ENCODE peak calls at places on chromosomes 4 and X, in nine cellular contexts. L, W, A, G, V, U, K, C and R are unnamed samples.
A peak's percentile ranks its signal among the peaks of the same experiment; 100 is the strongest.

GRCh38 chrX:21926527-21927278 is 13.8 kb upstream of the SMS start:
- DNase-seq in U (peak; percentile 51), A (peak; percentile 82), C (no peak), V (no peak), L (no peak), W (no peak), G (no peak), K (no peak), R (no peak)

GRCh38 chr4:44965446-44966095 is 239.2 kb upstream of the GNPDA2 start:
- DNase-seq in C (peak; percentile 8), K (no peak), U (no peak), V (no peak), L (no peak), G (no peak), A (no peak), W (no peak), R (no peak)

GRCh38 chrX:66602381-66602938 is 36.4 kb downstream of the EDA2R start:
- DNase-seq in C (no peak), L (no peak), A (no peak), V (no peak), U (peak; percentile 10), W (no peak), K (no peak), G (no peak), R (no peak)

GRCh38 chrX:119852410-119853353 is at the start of gene UPF3B:
- DNase-seq in V (peak; percentile 99), U (peak; percentile 98), K (peak; percentile 97), G (peak; percentile 97), L (peak; percentile 95), C (peak; percentile 94), A (peak; percentile 95), W (peak; percentile 85), R (peak; percentile 91)

GRCh38 chrX:119990995-119991787 is 47.6 kb upstream of the NKAP start:
- DNase-seq in L (no peak), C (no peak), V (no peak), A (no peak), U (peak; percentile 47), W (peak; percentile 57), K (no peak), G (no peak), R (no peak)

GRCh38 chr4:21535901-21536300 is 412.7 kb downstream of the KCNIP4 start:
- DNase-seq in L (no peak), W (no peak), K (no peak), G (no peak), U (no peak), V (no peak), C (no peak), A (no peak), R (no peak)

GRCh38 chrX:115138040-115138439 is 51.2 kb upstream of the RBMXL3 start:
- DNase-seq in V (no peak), U (peak; percentile 30), A (no peak), G (no peak), K (no peak), W (no peak), C (no peak), L (no peak), R (no peak)

GRCh38 chr4:170102426-170102825 is 12.7 kb upstream of the AADAT start:
- DNase-seq in G (no peak), L (no peak), U (no peak), V (no peak), A (no peak), C (no peak), K (no peak), W (no peak), R (no peak)

GRCh38 chrX:56789518-56790070 is 60.6 kb downstream of the NBDY start:
- DNase-seq in G (peak; percentile 38), A (no peak), L (no peak), K (peak; percentile 2), U (no peak), C (no peak), W (no peak), V (peak; percentile 46), R (no peak)

GRCh38 chrX:95797344-95797743 is 887.3 kb upstream of the DIAPH2 start:
- DNase-seq in K (no peak), W (no peak), A (no peak), C (no peak), V (no peak), G (no peak), U (peak; percentile 13), L (no peak), R (no peak)

GRCh38 chr4:14772388-14772787 is 229.9 kb upstream of the CPEB2 start:
- DNase-seq in C (no peak), L (no peak), U (no peak), W (no peak), V (no peak), G (no peak), A (no peak), K (no peak), R (no peak)

GRCh38 chr4:187961171-187961570 is 34.4 kb upstream of the ZFP42 start:
- DNase-seq in K (no peak), G (no peak), A (no peak), U (no peak), V (no peak), C (no peak), W (no peak), L (no peak), R (no peak)

GRCh38 chrX:1306909-1307625 is 29.5 kb upstream of the IL3RA start:
- DNase-seq in A (no peak), K (no peak), G (no peak), W (no peak), V (no peak), L (no peak), U (peak; percentile 44), C (no peak), R (no peak)

GRCh38 chr4:23788460-23788859 is 101.4 kb downstream of the PPARGC1A start:
- DNase-seq in C (no peak), V (no peak), U (no peak), K (no peak), A (no peak), G (no peak), L (no peak), W (no peak), R (no peak)

GRCh38 chr4:26885912-26886274 is 25.3 kb downstream of the STIM2 start:
- DNase-seq in W (no peak), V (no peak), U (peak; percentile 18), C (no peak), A (no peak), K (no peak), G (no peak), L (peak; percentile 51), R (no peak)

GRCh38 chr4:175947117-175947722 is 118.4 kb upstream of the WDR17 start:
- DNase-seq in U (peak; percentile 45), L (no peak), A (peak; percentile 27), V (no peak), C (no peak), G (no peak), W (no peak), K (no peak), R (no peak)
- H3K4me3 ChIP-seq in U (no peak overlapping the region), L (no peak overlapping the region), A (no peak overlapping the region), V (no peak overlapping the region), C (no peak overlapping the region), G (no peak overlapping the region), W (no peak overlapping the region), K (no peak overlapping the region), R (no peak overlapping the region)

GRCh38 chrX:40060356-40060845 is 37.4 kb downstream of the BCOR start:
- DNase-seq in V (no peak), K (no peak), U (no peak), W (no peak), C (no peak), G (peak; percentile 28), L (no peak), A (no peak), R (no peak)
- TF ChIP-seq POLR2AphosphoS5 in V (no peak), K (no peak), U (no peak), W (no peak), C (no peak), G (no peak), L (no peak), A (no peak), R (no peak)

DNA sequence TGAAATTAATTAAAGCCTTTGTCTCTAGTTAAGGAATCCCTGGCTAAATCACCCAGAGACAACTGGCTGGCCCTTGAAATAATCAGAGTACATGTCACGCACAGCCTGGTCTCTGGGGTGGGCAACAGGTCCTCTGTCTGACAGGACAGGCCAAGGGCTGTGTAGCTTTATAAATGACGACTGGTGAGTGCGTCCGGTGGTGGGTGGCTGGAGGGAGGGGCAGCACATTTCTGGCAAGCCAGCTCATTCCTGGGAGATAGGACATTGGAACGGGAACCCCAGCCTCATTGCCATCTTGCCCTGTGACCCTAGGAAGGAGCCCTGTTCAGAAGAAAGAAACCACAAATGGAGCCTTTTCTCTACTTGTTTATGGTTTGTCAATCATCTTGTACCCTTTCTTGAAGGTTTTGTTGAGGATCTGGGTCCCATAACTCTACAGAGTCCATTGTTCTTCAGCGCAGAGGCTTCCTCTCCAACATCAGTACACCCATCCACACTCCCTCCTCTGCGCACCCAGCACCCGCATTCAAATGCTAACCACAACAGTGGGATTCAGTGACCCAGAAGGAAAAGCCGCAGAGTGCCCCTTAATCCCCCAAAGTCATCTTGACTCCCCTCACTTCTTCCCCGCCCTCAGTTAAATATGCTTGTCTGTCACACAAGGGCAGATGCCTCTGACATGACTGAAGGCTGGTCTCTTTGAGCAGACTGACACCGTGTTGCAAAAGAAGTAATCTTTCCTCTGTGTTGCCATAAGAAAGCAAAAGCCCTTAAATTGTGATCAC is 368.1 kb downstream of the UNC5C start:
- DNase-seq in K (no peak), A (no peak), W (no peak), G (no peak), L (no peak), V (no peak), C (no peak), U (no peak), R (no peak)
- H3K4me3 ChIP-seq in K (no peak overlapping the region), A (no peak overlapping the region), W (no peak overlapping the region), G (no peak overlapping the region), L (no peak overlapping the region), V (no peak overlapping the region), C (no peak overlapping the region), U (peak overlapping the region; percentile 26), R (no peak overlapping the region)

GRCh38 chr4:139177049-139177887 is at the start of gene ELF2:
- DNase-seq in A (peak; percentile 73), G (peak; percentile 95), L (peak; percentile 95), C (peak; percentile 98), U (peak; percentile 89), W (peak; percentile 87), K (peak; percentile 95), V (peak; percentile 98), R (peak; percentile 53)

GRCh38 chr4:139171878-139172691 is 4.9 kb downstream of the ELF2 start:
- DNase-seq in V (no peak), C (no peak), A (no peak), K (no peak), W (no peak), G (no peak), U (peak; percentile 43), L (no peak), R (no peak)

GRCh38 chr4:139176299-139177048 is 544 bp downstream of the ELF2 start:
- DNase-seq in K (peak; percentile 84), V (peak; percentile 92), G (peak; percentile 93), L (peak; percentile 80), W (peak; percentile 89), C (peak; percentile 96), A (peak; percentile 43), U (peak; percentile 94), R (peak; percentile 55)

GRCh38 chr4:139175647-139176298 is 1.2 kb downstream of the ELF2 start:
- DNase-seq in W (no peak), K (no peak), C (no peak), L (no peak), A (peak; percentile 22), V (no peak), G (no peak), U (no peak), R (no peak)

GRCh38 chr4:139177888-139178609 is 1.0 kb upstream of the ELF2 start:
- DNase-seq in L (peak; percentile 95), G (peak; percentile 97), K (peak; percentile 96), V (peak; percentile 98), A (peak; percentile 85), U (peak; percentile 98), C (peak; percentile 98), W (peak; percentile 96), R (peak; percentile 96)
- TF ChIP-seq POLR2AphosphoS5 in L (peak; percentile 78), G (peak; percentile 73), K (peak; percentile 90), V (peak; percentile 92), A (peak; percentile 85), U (peak; percentile 85), C (peak; percentile 91), W (peak; percentile 51), R (peak; percentile 95)